ENCODE peak calls at places on chromosomes 12 and 14, in eight cellular contexts. A is substantia nigra; X is NT2/D1; L is breast epithelium; H is KBM-7; Q is smooth muscle cell of the brain vasculature; D is astrocyte of the spinal cord; S is activated T-cell treated with anti-CD3 and anti-CD28 coated beads, Interleukin-2, amount 50 U/mL, for 24 hours. O is an unnamed sample.
A peak's percentile ranks its signal among the peaks of the same experiment; 100 is the strongest.

GRCh38 chr12:12788675-12789368 is 3.4 kb downstream of the APOLD1 start:
- DNase-seq in A (peak; percentile 42), X (peak; percentile 94), L (peak; percentile 64), H (peak; percentile 70), Q (no peak), D (peak; percentile 82), S (peak; percentile 57), O (peak; percentile 30)

GRCh38 chr14:77593501-77593911 is 22.9 kb downstream of the SPTLC2 start:
- DNase-seq in A (no peak), X (no peak), L (no peak), H (peak; percentile 95), Q (no peak), D (peak; percentile 45), S (no peak), O (no peak)

GRCh38 chr12:112214064-112214463 is 88.7 kb downstream of the TRAFD1 start:
- DNase-seq in A (no peak), X (no peak), L (no peak), H (no peak), Q (no peak), D (no peak), S (no peak), O (no peak)

GRCh38 chr12:65655074-65655493 is 169.2 kb upstream of the HMGA2 start:
- DNase-seq in A (no peak), X (no peak), L (no peak), H (no peak), Q (no peak), D (peak; percentile 41), S (no peak), O (no peak)

GRCh38 chr14:24365600-24366374 is 2.2 kb upstream of the NFATC4 start:
- DNase-seq in A (peak; percentile 46), X (peak; percentile 86), L (peak; percentile 90), H (peak; percentile 96), Q (peak; percentile 85), D (peak; percentile 93), S (peak; percentile 76), O (no peak)

GRCh38 chr12:52670506-52670905 is 9.7 kb downstream of the KRT1 start:
- DNase-seq in A (no peak), X (no peak), L (no peak), H (no peak), Q (no peak), D (no peak), S (no peak), O (no peak)

GRCh38 chr12:91040356-91040755 is 17.5 kb downstream of the KERA start:
- DNase-seq in A (no peak), X (no peak), L (no peak), H (no peak), Q (no peak), D (peak; percentile 29), S (no peak), O (no peak)

GRCh38 chr14:104356738-104357688 is 218.6 kb downstream of the KIF26A start:
- DNase-seq in A (no peak), X (no peak), L (peak; percentile 38), H (no peak), Q (no peak), D (no peak), S (no peak), O (no peak)

GRCh38 chr12:6377667-6377994 is 2.3 kb upstream of the SCNN1A start:
- DNase-seq in A (no peak), X (no peak), L (no peak), H (no peak), Q (no peak), D (no peak), S (no peak), O (no peak)

GRCh38 chr12:114166360-114166759 is 200.2 kb upstream of the RBM19 start:
- DNase-seq in A (peak; percentile 10), X (peak; percentile 78), L (no peak), H (peak; percentile 30), Q (no peak), D (peak; percentile 23), S (no peak), O (no peak)

GRCh38 chr12:66144796-66145754 is 14.5 kb upstream of the LLPH start:
- DNase-seq in A (no peak), X (peak; percentile 28), L (no peak), H (peak; percentile 86), Q (no peak), D (peak; percentile 67), S (no peak), O (no peak)

GRCh38 chr14:52043690-52044089 is 25.2 kb downstream of the NID2 start:
- DNase-seq in A (no peak), X (no peak), L (no peak), H (peak; percentile 53), Q (no peak), D (no peak), S (peak; percentile 52), O (no peak)

GRCh38 chr12:5944688-5945070 is 380 bp downstream of the ANO2 start:
- DNase-seq in A (no peak), X (no peak), L (no peak), H (no peak), Q (no peak), D (no peak), S (no peak), O (no peak)

O was measured in nucleus accumbens.